ENCODE peak calls at places on chromosomes 7 and 10, in six cellular contexts. One of them, this sample, is unnamed.

GRCh38 chr7:108226723-108227359 is 96.7 kb upstream of the LAMB4 start:
- DNase-seq in IMR-90: no peak
- DNase-seq in H9: no peak
- DNase-seq in neuronal stem cell: no peak
- DNase-seq in H1: no peak
- DNase-seq in mesendoderm: no peak
- DNase-seq in this sample: no peak

GRCh38 chr10:36736311-36736710 is 389.1 kb upstream of the ANKRD30A start:
- DNase-seq in IMR-90: no peak
- DNase-seq in H9: no peak
- DNase-seq in neuronal stem cell: no peak
- DNase-seq in H1: no peak
- DNase-seq in mesendoderm: no peak
- DNase-seq in this sample: no peak

GRCh38 chr7:50648570-50649169 is 83.5 kb upstream of the DDC start:
- DNase-seq in IMR-90: no peak
- DNase-seq in H9: no peak
- DNase-seq in neuronal stem cell: no peak
- DNase-seq in H1: peak; percentile 26
- DNase-seq in mesendoderm: no peak
- DNase-seq in this sample: no peak

GRCh38 chr7:601573-602340 is 82.1 kb upstream of the PDGFA start:
- DNase-seq in IMR-90: peak; percentile 19
- DNase-seq in H9: no peak
- DNase-seq in neuronal stem cell: no peak
- DNase-seq in H1: no peak
- DNase-seq in mesendoderm: no peak
- DNase-seq in this sample: no peak

GRCh38 chr10:58531084-58531695 is 18.5 kb downstream of the BICC1 start:
- DNase-seq in IMR-90: peak; percentile 76
- DNase-seq in H9: peak; percentile 71
- DNase-seq in neuronal stem cell: peak; percentile 59
- DNase-seq in H1: peak; percentile 81
- DNase-seq in mesendoderm: peak; percentile 73
- DNase-seq in this sample: peak; percentile 72

GRCh38 chr10:132369636-132370185 is 27.3 kb upstream of the PWWP2B start:
- DNase-seq in IMR-90: no peak
- DNase-seq in H9: no peak
- DNase-seq in neuronal stem cell: no peak
- DNase-seq in H1: no peak
- DNase-seq in mesendoderm: no peak
- DNase-seq in this sample: no peak

GRCh38 chr7:11538751-11539299 is 293.2 kb downstream of the THSD7A start:
- DNase-seq in IMR-90: no peak
- DNase-seq in H9: no peak
- DNase-seq in neuronal stem cell: no peak
- DNase-seq in H1: no peak
- DNase-seq in mesendoderm: no peak
- DNase-seq in this sample: no peak

GRCh38 chr10:44761076-44761475 is 150.1 kb upstream of the TMEM72 start:
- DNase-seq in IMR-90: no peak
- DNase-seq in H9: no peak
- DNase-seq in neuronal stem cell: no peak
- DNase-seq in H1: no peak
- DNase-seq in mesendoderm: no peak
- DNase-seq in this sample: no peak

GRCh38 chr7:29883462-29884398 is 77.4 kb downstream of the WIPF3 start:
- DNase-seq in IMR-90: no peak
- DNase-seq in H9: peak; percentile 86
- DNase-seq in neuronal stem cell: no peak
- DNase-seq in H1: peak; percentile 80
- DNase-seq in mesendoderm: peak; percentile 59
- DNase-seq in this sample: no peak

GRCh38 chr10:132961-133898 is 2.0 kb upstream of the ZMYND11 start:
- DNase-seq in IMR-90: peak; percentile 74
- DNase-seq in H9: no peak
- DNase-seq in neuronal stem cell: no peak
- DNase-seq in H1: no peak
- DNase-seq in mesendoderm: peak; percentile 79
- DNase-seq in this sample: peak; percentile 59

DNA sequence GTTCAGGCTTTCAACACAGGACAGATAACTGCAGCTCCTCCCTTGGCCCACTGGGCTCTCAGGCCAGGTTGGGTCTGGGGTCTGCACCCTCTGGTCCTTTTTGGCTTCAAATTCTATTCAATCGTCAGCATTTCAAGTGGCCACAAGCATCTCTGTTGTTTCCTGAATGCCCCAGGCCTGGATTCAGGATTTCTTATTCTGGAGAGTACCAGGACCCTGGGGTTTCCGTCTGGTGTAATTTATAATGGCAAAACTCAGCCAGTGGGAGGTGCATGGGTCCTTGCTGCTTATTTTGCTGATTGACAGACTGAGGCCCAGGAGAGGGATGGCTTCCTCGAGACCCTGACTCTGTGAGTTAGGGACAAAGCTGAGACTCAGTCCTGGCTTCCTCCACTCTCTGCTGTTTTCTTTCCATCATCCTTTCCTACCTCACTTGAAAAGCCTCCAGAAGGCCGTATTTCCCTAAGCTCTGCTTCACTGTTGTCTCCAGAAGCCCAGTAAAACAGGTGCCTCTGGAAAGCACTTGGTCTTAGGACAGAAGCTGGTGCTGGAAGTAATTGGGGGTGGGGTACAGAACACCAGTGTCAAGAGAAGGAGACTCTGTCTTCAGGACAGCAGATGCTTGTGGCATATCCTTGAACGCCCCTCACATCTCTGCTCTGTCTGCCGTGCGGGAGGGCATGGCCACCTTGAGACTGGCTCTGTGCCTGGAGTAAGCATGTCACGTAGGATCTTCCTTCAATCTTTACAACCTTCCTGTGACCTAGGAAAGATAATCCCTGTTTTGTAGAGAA is 39.5 kb upstream of the SH2D4B start:
- DNase-seq in IMR-90: no peak
- DNase-seq in H9: no peak
- DNase-seq in neuronal stem cell: no peak
- DNase-seq in H1: no peak
- DNase-seq in mesendoderm: no peak
- DNase-seq in this sample: peak; percentile 41
- H4K8ac ChIP-seq in IMR-90: peak overlapping the region; percentile 87
- H4K8ac ChIP-seq in H9: no peak overlapping the region
- H4K8ac ChIP-seq in neuronal stem cell: no peak overlapping the region
- H4K8ac ChIP-seq in H1: no peak overlapping the region
- H4K8ac ChIP-seq in mesendoderm: no peak overlapping the region
- H4K8ac ChIP-seq in this sample: peak overlapping the region; percentile 93

GRCh38 chr10:110392860-110393732 is 88.4 kb upstream of the SMNDC1 start:
- DNase-seq in IMR-90: peak; percentile 71
- DNase-seq in H9: no peak
- DNase-seq in neuronal stem cell: no peak
- DNase-seq in H1: no peak
- DNase-seq in mesendoderm: peak; percentile 57
- DNase-seq in this sample: peak; percentile 79

GRCh38 chr10:110391541-110391940 is 86.8 kb upstream of the SMNDC1 start:
- DNase-seq in IMR-90: no peak
- DNase-seq in H9: no peak
- DNase-seq in neuronal stem cell: no peak
- DNase-seq in H1: no peak
- DNase-seq in mesendoderm: no peak
- DNase-seq in this sample: no peak

GRCh38 chr10:110394296-110394695 is 89.6 kb upstream of the SMNDC1 start:
- DNase-seq in IMR-90: no peak
- DNase-seq in H9: no peak
- DNase-seq in neuronal stem cell: no peak
- DNase-seq in H1: no peak
- DNase-seq in mesendoderm: no peak
- DNase-seq in this sample: no peak

GRCh38 chr10:110393866-110394265 is 89.1 kb upstream of the SMNDC1 start:
- DNase-seq in IMR-90: no peak
- DNase-seq in H9: no peak
- DNase-seq in neuronal stem cell: no peak
- DNase-seq in H1: no peak
- DNase-seq in mesendoderm: no peak
- DNase-seq in this sample: no peak

DNA sequence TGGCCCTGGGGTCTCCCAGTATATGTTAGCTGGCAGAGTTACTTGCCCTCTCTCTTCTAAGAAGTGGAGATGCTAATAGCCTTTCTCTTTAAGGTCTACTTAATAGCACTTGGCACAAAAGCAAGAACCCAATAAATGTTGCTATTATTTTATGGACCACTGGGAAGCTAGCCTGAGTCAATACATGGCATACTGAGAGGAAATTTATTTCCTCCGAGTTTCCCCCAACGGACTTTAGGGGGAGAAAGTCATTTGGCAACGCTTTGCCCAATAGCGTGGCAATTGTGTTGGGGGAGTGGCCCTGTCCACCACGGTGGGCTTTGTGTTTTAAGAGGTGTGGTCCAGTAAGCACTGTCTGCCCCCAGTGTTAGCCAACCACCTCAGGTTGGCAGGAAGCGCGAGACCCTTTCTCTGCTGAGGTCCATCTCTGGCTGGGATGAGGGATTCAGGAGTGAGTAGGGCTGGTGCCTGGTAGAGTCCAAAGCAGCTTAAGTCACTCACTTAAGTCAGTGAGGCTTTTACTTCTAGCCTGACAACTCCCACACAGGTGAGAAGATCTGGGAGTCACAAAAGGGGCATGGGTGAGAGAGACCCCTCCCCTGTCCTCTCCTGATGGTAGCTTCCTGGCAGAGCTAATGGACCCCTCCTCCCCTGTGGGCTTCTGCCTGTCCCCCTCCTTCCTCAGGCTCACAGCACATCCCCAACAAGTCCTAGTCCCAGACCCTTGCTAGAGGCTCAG is 87.6 kb upstream of the SMNDC1 start:
- DNase-seq in IMR-90: no peak
- DNase-seq in H9: no peak
- DNase-seq in neuronal stem cell: no peak
- DNase-seq in H1: no peak
- DNase-seq in mesendoderm: no peak
- DNase-seq in this sample: no peak
- H3K9ac ChIP-seq in IMR-90: peak overlapping the region; percentile 30
- H3K9ac ChIP-seq in H9: no peak overlapping the region
- H3K9ac ChIP-seq in neuronal stem cell: no peak overlapping the region
- H3K9ac ChIP-seq in H1: no peak overlapping the region
- H3K9ac ChIP-seq in mesendoderm: no peak overlapping the region
- H3K9ac ChIP-seq in this sample: peak overlapping the region; percentile 74

GRCh38 chr7:118169146-118169545 is 14.8 kb upstream of the LSM8 start:
- DNase-seq in IMR-90: peak; percentile 41
- DNase-seq in H9: no peak
- DNase-seq in neuronal stem cell: no peak
- DNase-seq in H1: no peak
- DNase-seq in mesendoderm: no peak
- DNase-seq in this sample: peak; percentile 32
- H2BK15ac ChIP-seq in IMR-90: no peak overlapping the region
- H2BK15ac ChIP-seq in H9: no peak overlapping the region
- H2BK15ac ChIP-seq in neuronal stem cell: no peak overlapping the region
- H2BK15ac ChIP-seq in H1: no peak overlapping the region
- H2BK15ac ChIP-seq in mesendoderm: no peak overlapping the region
- H2BK15ac ChIP-seq in this sample: no peak overlapping the region

GRCh38 chr7:138001529-138002095 is at the start of gene CREB3L2:
- DNase-seq in IMR-90: peak; percentile 57
- DNase-seq in H9: peak; percentile 73
- DNase-seq in neuronal stem cell: no peak
- DNase-seq in H1: no peak
- DNase-seq in mesendoderm: peak; percentile 81
- DNase-seq in this sample: peak; percentile 88
- H4K8ac ChIP-seq in IMR-90: peak within 1 kb of the TSS; percentile 68
- H4K8ac ChIP-seq in H9: no peak within 1 kb of the TSS
- H4K8ac ChIP-seq in neuronal stem cell: no peak within 1 kb of the TSS
- H4K8ac ChIP-seq in H1: peak within 1 kb of the TSS; percentile 18
- H4K8ac ChIP-seq in mesendoderm: no peak within 1 kb of the TSS
- H4K8ac ChIP-seq in this sample: peak within 1 kb of the TSS; percentile 80

GRCh38 chr7:46544396-46545008 is 623.4 kb upstream of the IGFBP3 start:
- DNase-seq in IMR-90: peak; percentile 90
- DNase-seq in H9: no peak
- DNase-seq in neuronal stem cell: no peak
- DNase-seq in H1: no peak
- DNase-seq in mesendoderm: peak; percentile 45
- DNase-seq in this sample: peak; percentile 93
- H3K9ac ChIP-seq in IMR-90: no peak overlapping the region
- H3K9ac ChIP-seq in H9: no peak overlapping the region
- H3K9ac ChIP-seq in neuronal stem cell: no peak overlapping the region
- H3K9ac ChIP-seq in H1: no peak overlapping the region
- H3K9ac ChIP-seq in mesendoderm: no peak overlapping the region
- H3K9ac ChIP-seq in this sample: peak overlapping the region; percentile 67

GRCh38 chr7:3236268-3236667 is 64.8 kb upstream of the SDK1 start:
- DNase-seq in IMR-90: no peak
- DNase-seq in H9: no peak
- DNase-seq in neuronal stem cell: no peak
- DNase-seq in H1: no peak
- DNase-seq in mesendoderm: no peak
- DNase-seq in this sample: no peak
- H2BK15ac ChIP-seq in IMR-90: no peak overlapping the region
- H2BK15ac ChIP-seq in H9: no peak overlapping the region
- H2BK15ac ChIP-seq in neuronal stem cell: no peak overlapping the region
- H2BK15ac ChIP-seq in H1: no peak overlapping the region
- H2BK15ac ChIP-seq in mesendoderm: no peak overlapping the region
- H2BK15ac ChIP-seq in this sample: no peak overlapping the region

GRCh38 chr7:124246262-124246863 is 213.5 kb upstream of the TMEM229A start:
- DNase-seq in IMR-90: peak; percentile 38
- DNase-seq in H9: no peak
- DNase-seq in neuronal stem cell: no peak
- DNase-seq in H1: no peak
- DNase-seq in mesendoderm: peak; percentile 44
- DNase-seq in this sample: no peak
- H4K8ac ChIP-seq in IMR-90: peak overlapping the region; percentile 100
- H4K8ac ChIP-seq in H9: no peak overlapping the region
- H4K8ac ChIP-seq in neuronal stem cell: no peak overlapping the region
- H4K8ac ChIP-seq in H1: no peak overlapping the region
- H4K8ac ChIP-seq in mesendoderm: no peak overlapping the region
- H4K8ac ChIP-seq in this sample: peak overlapping the region; percentile 77

GRCh38 chr10:29135318-29135717 is 153.6 kb upstream of the LYZL1 start:
- DNase-seq in IMR-90: no peak
- DNase-seq in H9: no peak
- DNase-seq in neuronal stem cell: no peak
- DNase-seq in H1: no peak
- DNase-seq in mesendoderm: no peak
- DNase-seq in this sample: peak; percentile 33

GRCh38 chr10:29132821-29133156 is 156.1 kb upstream of the LYZL1 start:
- DNase-seq in IMR-90: no peak
- DNase-seq in H9: no peak
- DNase-seq in neuronal stem cell: no peak
- DNase-seq in H1: no peak
- DNase-seq in mesendoderm: peak; percentile 30
- DNase-seq in this sample: no peak

GRCh38 chr10:29140151-29140550 is 148.7 kb upstream of the LYZL1 start:
- DNase-seq in IMR-90: no peak
- DNase-seq in H9: no peak
- DNase-seq in neuronal stem cell: no peak
- DNase-seq in H1: no peak
- DNase-seq in mesendoderm: no peak
- DNase-seq in this sample: no peak

GRCh38 chr10:29131952-29132820 is 156.7 kb upstream of the LYZL1 start:
- DNase-seq in IMR-90: peak; percentile 19
- DNase-seq in H9: no peak
- DNase-seq in neuronal stem cell: no peak
- DNase-seq in H1: no peak
- DNase-seq in mesendoderm: no peak
- DNase-seq in this sample: peak; percentile 70

DNA sequence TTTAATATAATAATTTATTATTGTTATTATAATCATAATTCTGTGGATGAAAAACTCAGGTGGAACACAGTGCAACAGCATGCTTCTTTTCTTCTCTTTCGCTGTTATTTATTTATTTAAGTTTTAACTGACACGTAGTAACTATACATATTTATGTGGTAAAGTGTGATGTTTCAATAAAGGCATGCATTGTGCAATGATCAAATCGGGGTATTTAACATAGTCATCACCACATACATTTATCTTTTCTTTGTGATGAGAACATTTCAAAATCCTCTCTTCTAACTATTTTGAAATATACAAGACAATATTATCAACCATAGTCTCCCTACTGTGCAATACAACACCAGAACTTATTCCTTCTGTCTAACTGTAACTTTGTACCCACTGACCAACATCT is 152.5 kb upstream of the LYZL1 start:
- DNase-seq in IMR-90: peak; percentile 61
- DNase-seq in H9: no peak
- DNase-seq in neuronal stem cell: no peak
- DNase-seq in H1: no peak
- DNase-seq in mesendoderm: no peak
- DNase-seq in this sample: no peak
- H3K9ac ChIP-seq in IMR-90: no peak overlapping the region
- H3K9ac ChIP-seq in H9: no peak overlapping the region
- H3K9ac ChIP-seq in neuronal stem cell: no peak overlapping the region
- H3K9ac ChIP-seq in H1: no peak overlapping the region
- H3K9ac ChIP-seq in mesendoderm: no peak overlapping the region
- H3K9ac ChIP-seq in this sample: no peak overlapping the region

This sample was measured in mesenchymal stem cell.